ENCODE peak calls at places on chromosomes 13 and 19, in nine cellular contexts. U, V, C, L, G, H, X, T and K are unnamed samples.

GRCh38 chr19:40360020-40360686 is 11.7 kb downstream of the PLD3 start:
- DNase-seq in U (no peak), V (no peak), C (no peak), L (no peak), G (no peak), H (no peak), X (no peak), T (no peak), K (no peak)

GRCh38 chr13:80499536-80500280 is 158.8 kb upstream of the SPRY2 start:
- DNase-seq in U (no peak), V (no peak), C (no peak), L (no peak), G (no peak), H (no peak), X (no peak), T (no peak), K (no peak)

GRCh38 chr13:97353927-97354326 is 80.0 kb upstream of the RAP2A start:
- DNase-seq in U (no peak), V (no peak), C (no peak), L (peak), G (no peak), H (no peak), X (no peak), T (no peak), K (no peak)

GRCh38 chr19:57559008-57559403 is 657 bp downstream of the ZNF550 start:
- DNase-seq in U (peak), V (no peak), C (peak), L (no peak), G (no peak), H (no peak), X (peak), T (peak), K (peak)

GRCh38 chr19:51163257-51163656 is 21.2 kb downstream of the SIGLEC7 start:
- DNase-seq in U (peak), V (no peak), C (no peak), L (no peak), G (no peak), H (no peak), X (no peak), T (no peak), K (no peak)

GRCh38 chr13:30572859-30573275 is 44.9 kb upstream of the USPL1 start:
- DNase-seq in U (peak), V (no peak), C (no peak), L (peak), G (no peak), H (peak), X (no peak), T (no peak), K (peak)

GRCh38 chr19:8512991-8513686 is 828 bp downstream of the ZNF414 start:
- DNase-seq in U (no peak), V (no peak), C (no peak), L (no peak), G (no peak), H (no peak), X (no peak), T (no peak), K (no peak)

GRCh38 chr19:5823579-5824281 is 15.8 kb downstream of the FUT6 start:
- DNase-seq in U (no peak), V (no peak), C (peak), L (no peak), G (no peak), H (peak), X (no peak), T (no peak), K (no peak)

GRCh38 chr19:19645233-19645870 is 1.9 kb upstream of the GMIP start:
- DNase-seq in U (no peak), V (no peak), C (no peak), L (no peak), G (no peak), H (no peak), X (no peak), T (no peak), K (no peak)

GRCh38 chr13:114100446-114101320 is 31.7 kb downstream of the RASA3 start:
- DNase-seq in U (peak), V (no peak), C (peak), L (no peak), G (no peak), H (peak), X (peak), T (no peak), K (no peak)

GRCh38 chr19:5806133-5806489 is 1.2 kb downstream of the NRTN start:
- DNase-seq in U (no peak), V (no peak), C (no peak), L (no peak), G (no peak), H (no peak), X (no peak), T (no peak), K (no peak)

GRCh38 chr13:109998808-109999528 is 212.6 kb upstream of the IRS2 start:
- DNase-seq in U (no peak), V (no peak), C (no peak), L (peak), G (no peak), H (no peak), X (no peak), T (no peak), K (no peak)

GRCh38 chr13:25980255-25980654 is 71.6 kb downstream of the SHISA2 start:
- DNase-seq in U (peak), V (no peak), C (no peak), L (peak), G (no peak), H (peak), X (no peak), T (no peak), K (no peak)

GRCh38 chr13:77470986-77471385 is 64.5 kb upstream of the SCEL start:
- DNase-seq in U (no peak), V (no peak), C (no peak), L (no peak), G (peak), H (no peak), X (no peak), T (no peak), K (no peak)

GRCh38 chr13:24505256-24505655 is 7.3 kb downstream of the PARP4 start:
- DNase-seq in U (no peak), V (no peak), C (no peak), L (no peak), G (no peak), H (peak), X (no peak), T (no peak), K (peak)

GRCh38 chr19:45668342-45668871 is 386 bp downstream of the GIPR start:
- DNase-seq in U (no peak), V (no peak), C (peak), L (no peak), G (no peak), H (no peak), X (no peak), T (no peak), K (no peak)

GRCh38 chr13:97254809-97255208 is 32.7 kb downstream of the MBNL2 start:
- DNase-seq in U (no peak), V (no peak), C (no peak), L (peak), G (no peak), H (no peak), X (no peak), T (no peak), K (peak)

GRCh38 chr19:50695251-50696064 is 24.1 kb downstream of the SHANK1 start:
- DNase-seq in U (peak), V (no peak), C (no peak), L (no peak), G (no peak), H (no peak), X (no peak), T (no peak), K (peak)

GRCh38 chr13:62119739-62120700 is 704.4 kb upstream of the PCDH20 start:
- DNase-seq in U (no peak), V (no peak), C (no peak), L (peak), G (no peak), H (no peak), X (peak), T (no peak), K (peak)

GRCh38 chr13:51801631-51802099 is 2.3 kb downstream of the DHRS12 start:
- DNase-seq in U (peak), V (peak), C (peak), L (no peak), G (peak), H (peak), X (no peak), T (no peak), K (no peak)

GRCh38 chr13:40665061-40665753 is 1.2 kb downstream of the FOXO1 start:
- DNase-seq in U (peak), V (no peak), C (peak), L (no peak), G (no peak), H (peak), X (peak), T (peak), K (peak)

GRCh38 chr19:48090281-48090802 is 20.3 kb downstream of the PLA2G4C start:
- DNase-seq in U (no peak), V (no peak), C (no peak), L (no peak), G (no peak), H (peak), X (no peak), T (no peak), K (no peak)

GRCh38 chr19:45177817-45178261 is at the start of gene TRAPPC6A:
- DNase-seq in U (no peak), V (no peak), C (no peak), L (peak), G (peak), H (no peak), X (no peak), T (peak), K (peak)

DNA sequence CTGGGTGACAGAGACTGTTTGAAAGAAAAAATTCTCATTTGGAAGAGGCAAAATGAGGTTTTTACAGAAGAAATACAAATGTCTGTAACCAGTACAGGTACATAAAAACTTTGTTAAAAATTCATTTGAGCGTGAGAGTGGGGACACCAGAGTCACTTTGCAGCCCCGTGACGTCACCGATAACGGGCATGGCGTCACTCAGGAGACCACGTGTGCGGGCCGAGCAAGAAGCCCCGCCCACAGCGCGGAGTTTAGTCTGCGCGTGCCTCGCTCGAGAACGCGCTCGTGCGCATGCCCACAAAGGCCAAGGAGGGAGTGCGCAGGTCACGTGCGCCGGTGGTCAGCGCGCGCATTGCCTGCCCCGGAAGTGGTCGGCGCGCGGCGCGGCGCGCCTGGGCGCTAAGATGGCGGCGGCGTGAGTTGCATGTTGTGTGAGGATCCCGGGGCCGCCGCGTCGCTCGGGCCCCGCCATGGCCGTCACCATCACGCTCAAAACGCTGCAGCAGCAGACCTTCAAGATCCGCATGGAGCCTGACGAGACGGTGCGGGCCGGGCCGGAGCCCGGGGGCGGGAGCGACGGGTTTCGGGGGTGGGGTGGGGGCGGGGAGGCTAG is at the start of gene RAD23A:
- DNase-seq in U (peak), V (peak), C (peak), L (peak), G (peak), H (peak), X (peak), T (peak), K (peak)
- TF ChIP-seq POLR2A in U (peak), V (peak), C (peak), L (peak), G (peak), H (peak), X (peak), T (peak), K (peak)

DNA sequence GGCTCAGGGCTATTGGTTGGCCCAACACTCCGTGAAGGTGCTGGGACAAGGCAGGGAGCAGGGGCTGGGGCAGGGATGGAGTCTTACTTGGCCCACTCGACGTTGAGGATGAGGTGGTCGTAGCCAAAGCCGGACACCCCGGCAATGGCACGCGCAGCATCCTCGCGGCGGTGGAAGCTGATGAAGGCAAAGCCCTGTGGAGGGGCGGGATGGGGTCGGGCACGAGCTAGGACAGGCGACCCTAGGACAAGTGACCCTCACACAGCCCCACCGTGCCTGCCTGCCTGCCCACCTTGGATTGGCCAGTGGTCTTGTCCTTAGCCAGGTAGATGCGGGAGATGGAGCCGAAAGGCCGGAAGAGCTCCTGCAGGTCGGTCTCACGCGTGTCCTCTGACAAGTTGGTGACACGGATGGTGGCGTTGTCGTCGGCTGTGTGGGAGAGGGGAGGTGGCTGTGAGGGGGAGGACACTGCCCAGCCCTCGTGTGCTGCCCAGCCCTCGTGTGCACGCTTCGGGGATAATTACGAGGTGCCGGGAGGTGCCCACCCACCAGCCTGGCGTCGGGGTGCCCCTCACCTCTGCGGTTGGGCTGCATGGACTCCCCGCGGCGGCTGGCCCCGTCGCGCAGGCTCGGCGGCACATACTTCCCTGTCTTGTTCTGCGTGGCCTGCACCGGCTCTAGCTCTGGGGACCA is 4.0 kb downstream of the P2RY11 start:
- DNase-seq in U (no peak), V (no peak), C (no peak), L (no peak), G (no peak), H (no peak), X (no peak), T (no peak), K (no peak)
- TF ChIP-seq POLR2A in U (no peak), V (no peak), C (no peak), L (no peak), G (no peak), H (no peak), X (peak), T (no peak), K (no peak)

GRCh38 chr19:3062165-3063105 is at the start of gene TLE5:
- DNase-seq in U (peak), V (no peak), C (peak), L (no peak), G (no peak), H (peak), X (peak), T (peak), K (peak)
- TF ChIP-seq POLR2A in U (no peak), V (peak), C (peak), L (no peak), G (peak), H (no peak), X (no peak), T (no peak), K (no peak)

DNA sequence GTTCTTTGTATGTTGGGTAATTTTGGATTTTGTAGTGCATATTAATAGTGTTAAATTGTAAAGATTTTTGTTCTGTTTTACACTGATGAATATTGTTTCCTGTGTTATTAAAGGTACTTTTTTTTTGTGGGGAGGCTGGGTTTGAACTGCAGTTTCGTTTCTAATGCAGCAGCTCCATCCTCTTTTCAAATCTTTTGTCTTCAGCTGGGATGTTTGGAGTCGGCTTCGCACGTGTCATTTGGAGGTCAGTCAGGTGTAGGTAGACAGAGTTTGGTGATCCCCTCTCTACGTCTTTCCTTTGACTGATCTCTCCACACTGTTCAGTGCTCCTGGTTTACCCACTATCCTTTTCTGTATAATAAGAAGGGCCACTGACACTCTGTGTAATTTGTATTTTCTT is 30.3 kb downstream of the TDRD3 start:
- DNase-seq in U (no peak), V (no peak), C (no peak), L (no peak), G (no peak), H (no peak), X (no peak), T (no peak), K (no peak)
- TF ChIP-seq POLR2A in U (no peak), V (no peak), C (no peak), L (no peak), G (no peak), H (no peak), X (no peak), T (no peak), K (no peak)

GRCh38 chr19:29206453-29206852 is 6.5 kb downstream of the UQCRFS1 start:
- DNase-seq in U (no peak), V (no peak), C (no peak), L (no peak), G (no peak), H (no peak), X (no peak), T (no peak), K (no peak)
- TF ChIP-seq POLR2A in U (no peak), V (no peak), C (no peak), L (no peak), G (no peak), H (no peak), X (no peak), T (no peak), K (no peak)

DNA sequence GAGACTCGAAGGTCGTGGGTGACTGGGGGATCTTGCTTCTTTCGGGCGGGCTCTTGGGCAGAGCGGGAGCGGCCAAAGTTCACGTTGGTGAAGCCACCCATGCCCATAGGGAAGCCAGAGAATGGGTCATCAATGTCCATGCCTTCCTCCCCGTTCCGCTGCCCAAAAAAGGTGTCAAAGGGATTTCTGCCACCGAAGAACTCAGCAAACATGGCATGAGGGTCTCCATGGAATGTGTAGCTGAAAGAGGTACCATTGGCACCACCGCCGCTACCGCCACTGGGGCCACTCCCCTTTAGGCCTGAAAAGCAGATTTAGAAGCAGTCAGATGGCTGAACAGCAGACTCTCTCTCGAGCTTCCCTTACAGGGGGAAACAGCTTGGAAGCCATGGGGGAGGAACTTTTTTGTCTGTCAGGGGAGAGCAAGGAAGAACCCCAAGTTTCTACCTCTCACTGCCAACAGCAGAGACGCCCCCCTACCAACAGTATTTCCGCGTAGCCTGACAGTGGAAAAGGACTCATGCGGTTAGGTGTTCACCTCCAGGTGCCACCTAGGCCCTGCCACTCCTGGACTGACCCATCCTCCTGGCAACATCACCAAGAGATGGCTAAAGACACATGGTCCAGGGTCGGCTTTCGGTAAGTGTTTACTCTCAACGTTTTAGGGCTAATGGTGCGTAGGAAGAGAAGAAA is 1.3 kb downstream of the DNAJB1 start:
- DNase-seq in U (no peak), V (no peak), C (peak), L (no peak), G (no peak), H (no peak), X (no peak), T (no peak), K (peak)
- TF ChIP-seq POLR2A in U (no peak), V (no peak), C (no peak), L (peak), G (no peak), H (no peak), X (no peak), T (no peak), K (no peak)

GRCh38 chr19:20879501-20879900 is 43.5 kb upstream of the ZNF85 start:
- DNase-seq in U (no peak), V (no peak), C (no peak), L (no peak), G (no peak), H (no peak), X (no peak), T (no peak), K (no peak)
- TF ChIP-seq POLR2A in U (no peak), V (no peak), C (no peak), L (no peak), G (no peak), H (no peak), X (no peak), T (no peak), K (no peak)